ENCODE peak calls at places on chromosomes 7 and 10, in nine cellular contexts. One of them, this sample, is unnamed.

GRCh38 chr10:114304566-114305421 is 65.7 kb downstream of the VWA2 start:
- DNase-seq in PC-3: peak
- DNase-seq in NCI-H1436: peak
- DNase-seq in GDM1: peak
- DNase-seq in central memory CD4-positive, alpha-beta T cell: peak
- DNase-seq in activated T-helper 1 cell treated with Interleukin-2 at 50 U/mL for 16 hours: peak
- DNase-seq in HFFc6: no peak
- DNase-seq in NCI-H1105 treated with DMSO at 0.1 percent for 48 hours: peak
- DNase-seq in astrocyte of the cerebellum: no peak
- DNase-seq in this sample: peak

GRCh38 chr10:16597656-16598055 is 76.0 kb upstream of the C1QL3 start:
- DNase-seq in PC-3: no peak
- DNase-seq in NCI-H1436: no peak
- DNase-seq in GDM1: no peak
- DNase-seq in central memory CD4-positive, alpha-beta T cell: no peak
- DNase-seq in activated T-helper 1 cell treated with Interleukin-2 at 50 U/mL for 16 hours: no peak
- DNase-seq in HFFc6: peak
- DNase-seq in NCI-H1105 treated with DMSO at 0.1 percent for 48 hours: no peak
- DNase-seq in astrocyte of the cerebellum: no peak
- DNase-seq in this sample: no peak

GRCh38 chr10:124596914-124597676 is 135.5 kb downstream of the LHPP start:
- DNase-seq in PC-3: no peak
- DNase-seq in NCI-H1436: no peak
- DNase-seq in GDM1: no peak
- DNase-seq in central memory CD4-positive, alpha-beta T cell: no peak
- DNase-seq in activated T-helper 1 cell treated with Interleukin-2 at 50 U/mL for 16 hours: no peak
- DNase-seq in HFFc6: no peak
- DNase-seq in NCI-H1105 treated with DMSO at 0.1 percent for 48 hours: no peak
- DNase-seq in astrocyte of the cerebellum: no peak
- DNase-seq in this sample: no peak

GRCh38 chr10:87619705-87620104 is 40.0 kb upstream of the PAPSS2 start:
- DNase-seq in PC-3: peak
- DNase-seq in NCI-H1436: no peak
- DNase-seq in GDM1: no peak
- DNase-seq in central memory CD4-positive, alpha-beta T cell: no peak
- DNase-seq in activated T-helper 1 cell treated with Interleukin-2 at 50 U/mL for 16 hours: no peak
- DNase-seq in HFFc6: peak
- DNase-seq in NCI-H1105 treated with DMSO at 0.1 percent for 48 hours: no peak
- DNase-seq in astrocyte of the cerebellum: no peak
- DNase-seq in this sample: no peak

GRCh38 chr7:47520408-47520807 is 61.5 kb downstream of the TNS3 start:
- DNase-seq in PC-3: no peak
- DNase-seq in NCI-H1436: no peak
- DNase-seq in GDM1: no peak
- DNase-seq in central memory CD4-positive, alpha-beta T cell: no peak
- DNase-seq in activated T-helper 1 cell treated with Interleukin-2 at 50 U/mL for 16 hours: no peak
- DNase-seq in HFFc6: peak
- DNase-seq in NCI-H1105 treated with DMSO at 0.1 percent for 48 hours: no peak
- DNase-seq in astrocyte of the cerebellum: peak
- DNase-seq in this sample: no peak

GRCh38 chr7:93115796-93116195 is 2.0 kb downstream of the SAMD9 start:
- DNase-seq in PC-3: peak
- DNase-seq in NCI-H1436: no peak
- DNase-seq in GDM1: no peak
- DNase-seq in central memory CD4-positive, alpha-beta T cell: no peak
- DNase-seq in activated T-helper 1 cell treated with Interleukin-2 at 50 U/mL for 16 hours: no peak
- DNase-seq in HFFc6: peak
- DNase-seq in NCI-H1105 treated with DMSO at 0.1 percent for 48 hours: no peak
- DNase-seq in astrocyte of the cerebellum: no peak
- DNase-seq in this sample: no peak

GRCh38 chr7:45223728-45224630 is 66.4 kb downstream of the RAMP3 start:
- DNase-seq in PC-3: no peak
- DNase-seq in NCI-H1436: no peak
- DNase-seq in GDM1: no peak
- DNase-seq in central memory CD4-positive, alpha-beta T cell: no peak
- DNase-seq in activated T-helper 1 cell treated with Interleukin-2 at 50 U/mL for 16 hours: no peak
- DNase-seq in HFFc6: no peak
- DNase-seq in NCI-H1105 treated with DMSO at 0.1 percent for 48 hours: no peak
- DNase-seq in astrocyte of the cerebellum: no peak
- DNase-seq in this sample: no peak

GRCh38 chr7:143285806-143286521 is 1.2 kb downstream of the TMEM139 start:
- DNase-seq in PC-3: no peak
- DNase-seq in NCI-H1436: no peak
- DNase-seq in GDM1: no peak
- DNase-seq in central memory CD4-positive, alpha-beta T cell: no peak
- DNase-seq in activated T-helper 1 cell treated with Interleukin-2 at 50 U/mL for 16 hours: no peak
- DNase-seq in HFFc6: no peak
- DNase-seq in NCI-H1105 treated with DMSO at 0.1 percent for 48 hours: no peak
- DNase-seq in astrocyte of the cerebellum: no peak
- DNase-seq in this sample: no peak

GRCh38 chr10:44830022-44830421 is 81.1 kb upstream of the TMEM72 start:
- DNase-seq in PC-3: peak
- DNase-seq in NCI-H1436: no peak
- DNase-seq in GDM1: no peak
- DNase-seq in central memory CD4-positive, alpha-beta T cell: no peak
- DNase-seq in activated T-helper 1 cell treated with Interleukin-2 at 50 U/mL for 16 hours: no peak
- DNase-seq in HFFc6: peak
- DNase-seq in NCI-H1105 treated with DMSO at 0.1 percent for 48 hours: no peak
- DNase-seq in astrocyte of the cerebellum: peak
- DNase-seq in this sample: no peak

GRCh38 chr10:122462533-122463465 is 1.4 kb downstream of the HTRA1 start:
- DNase-seq in PC-3: peak
- DNase-seq in NCI-H1436: no peak
- DNase-seq in GDM1: no peak
- DNase-seq in central memory CD4-positive, alpha-beta T cell: no peak
- DNase-seq in activated T-helper 1 cell treated with Interleukin-2 at 50 U/mL for 16 hours: no peak
- DNase-seq in HFFc6: peak
- DNase-seq in NCI-H1105 treated with DMSO at 0.1 percent for 48 hours: no peak
- DNase-seq in astrocyte of the cerebellum: no peak
- DNase-seq in this sample: no peak

GRCh38 chr7:3683886-3684539 is 383.0 kb downstream of the SDK1 start:
- DNase-seq in PC-3: no peak
- DNase-seq in NCI-H1436: no peak
- DNase-seq in GDM1: no peak
- DNase-seq in central memory CD4-positive, alpha-beta T cell: no peak
- DNase-seq in activated T-helper 1 cell treated with Interleukin-2 at 50 U/mL for 16 hours: no peak
- DNase-seq in HFFc6: no peak
- DNase-seq in NCI-H1105 treated with DMSO at 0.1 percent for 48 hours: no peak
- DNase-seq in astrocyte of the cerebellum: no peak
- DNase-seq in this sample: no peak

GRCh38 chr10:1515121-1515779 is 222.1 kb downstream of the ADARB2 start:
- DNase-seq in PC-3: no peak
- DNase-seq in NCI-H1436: no peak
- DNase-seq in GDM1: no peak
- DNase-seq in central memory CD4-positive, alpha-beta T cell: no peak
- DNase-seq in activated T-helper 1 cell treated with Interleukin-2 at 50 U/mL for 16 hours: no peak
- DNase-seq in HFFc6: no peak
- DNase-seq in NCI-H1105 treated with DMSO at 0.1 percent for 48 hours: no peak
- DNase-seq in astrocyte of the cerebellum: no peak
- DNase-seq in this sample: no peak

GRCh38 chr7:28596245-28596935 is 184.1 kb downstream of the CREB5 start:
- DNase-seq in PC-3: no peak
- DNase-seq in NCI-H1436: no peak
- DNase-seq in GDM1: no peak
- DNase-seq in central memory CD4-positive, alpha-beta T cell: no peak
- DNase-seq in activated T-helper 1 cell treated with Interleukin-2 at 50 U/mL for 16 hours: no peak
- DNase-seq in HFFc6: no peak
- DNase-seq in NCI-H1105 treated with DMSO at 0.1 percent for 48 hours: no peak
- DNase-seq in astrocyte of the cerebellum: no peak
- DNase-seq in this sample: no peak

GRCh38 chr10:71580415-71580814 is 139.2 kb downstream of the C10orf105 start:
- DNase-seq in PC-3: no peak
- DNase-seq in NCI-H1436: no peak
- DNase-seq in GDM1: no peak
- DNase-seq in central memory CD4-positive, alpha-beta T cell: no peak
- DNase-seq in activated T-helper 1 cell treated with Interleukin-2 at 50 U/mL for 16 hours: no peak
- DNase-seq in HFFc6: no peak
- DNase-seq in NCI-H1105 treated with DMSO at 0.1 percent for 48 hours: no peak
- DNase-seq in astrocyte of the cerebellum: no peak
- DNase-seq in this sample: no peak

GRCh38 chr7:24964177-24964576 is 15.8 kb downstream of the OSBPL3 start:
- DNase-seq in PC-3: no peak
- DNase-seq in NCI-H1436: no peak
- DNase-seq in GDM1: no peak
- DNase-seq in central memory CD4-positive, alpha-beta T cell: no peak
- DNase-seq in activated T-helper 1 cell treated with Interleukin-2 at 50 U/mL for 16 hours: no peak
- DNase-seq in HFFc6: no peak
- DNase-seq in NCI-H1105 treated with DMSO at 0.1 percent for 48 hours: no peak
- DNase-seq in astrocyte of the cerebellum: no peak
- DNase-seq in this sample: no peak

GRCh38 chr10:101961591-101962498 is 94.1 kb downstream of the ARMH3 start:
- DNase-seq in PC-3: peak
- DNase-seq in NCI-H1436: no peak
- DNase-seq in GDM1: no peak
- DNase-seq in central memory CD4-positive, alpha-beta T cell: no peak
- DNase-seq in activated T-helper 1 cell treated with Interleukin-2 at 50 U/mL for 16 hours: no peak
- DNase-seq in HFFc6: peak
- DNase-seq in NCI-H1105 treated with DMSO at 0.1 percent for 48 hours: no peak
- DNase-seq in astrocyte of the cerebellum: no peak
- DNase-seq in this sample: no peak

GRCh38 chr7:28558236-28558635 is 145.9 kb downstream of the CREB5 start:
- DNase-seq in PC-3: peak
- DNase-seq in NCI-H1436: no peak
- DNase-seq in GDM1: no peak
- DNase-seq in central memory CD4-positive, alpha-beta T cell: no peak
- DNase-seq in activated T-helper 1 cell treated with Interleukin-2 at 50 U/mL for 16 hours: no peak
- DNase-seq in HFFc6: no peak
- DNase-seq in NCI-H1105 treated with DMSO at 0.1 percent for 48 hours: no peak
- DNase-seq in astrocyte of the cerebellum: no peak
- DNase-seq in this sample: no peak

GRCh38 chr7:35723011-35723410 is 28.1 kb upstream of the HERPUD2 start:
- DNase-seq in PC-3: peak
- DNase-seq in NCI-H1436: no peak
- DNase-seq in GDM1: no peak
- DNase-seq in central memory CD4-positive, alpha-beta T cell: peak
- DNase-seq in activated T-helper 1 cell treated with Interleukin-2 at 50 U/mL for 16 hours: no peak
- DNase-seq in HFFc6: peak
- DNase-seq in NCI-H1105 treated with DMSO at 0.1 percent for 48 hours: no peak
- DNase-seq in astrocyte of the cerebellum: no peak
- DNase-seq in this sample: no peak

GRCh38 chr7:34282271-34282670 is 375.7 kb upstream of the NPSR1 start:
- DNase-seq in PC-3: no peak
- DNase-seq in NCI-H1436: no peak
- DNase-seq in GDM1: no peak
- DNase-seq in central memory CD4-positive, alpha-beta T cell: no peak
- DNase-seq in activated T-helper 1 cell treated with Interleukin-2 at 50 U/mL for 16 hours: no peak
- DNase-seq in HFFc6: no peak
- DNase-seq in NCI-H1105 treated with DMSO at 0.1 percent for 48 hours: no peak
- DNase-seq in astrocyte of the cerebellum: no peak
- DNase-seq in this sample: no peak

GRCh38 chr10:57979466-57979865 is 288.2 kb downstream of the IPMK start:
- DNase-seq in PC-3: no peak
- DNase-seq in NCI-H1436: no peak
- DNase-seq in GDM1: no peak
- DNase-seq in central memory CD4-positive, alpha-beta T cell: no peak
- DNase-seq in activated T-helper 1 cell treated with Interleukin-2 at 50 U/mL for 16 hours: no peak
- DNase-seq in HFFc6: peak
- DNase-seq in NCI-H1105 treated with DMSO at 0.1 percent for 48 hours: no peak
- DNase-seq in astrocyte of the cerebellum: no peak
- DNase-seq in this sample: no peak

GRCh38 chr10:94314913-94315545 is 47.7 kb downstream of the NOC3L start:
- DNase-seq in PC-3: no peak
- DNase-seq in NCI-H1436: no peak
- DNase-seq in GDM1: no peak
- DNase-seq in central memory CD4-positive, alpha-beta T cell: no peak
- DNase-seq in activated T-helper 1 cell treated with Interleukin-2 at 50 U/mL for 16 hours: no peak
- DNase-seq in HFFc6: no peak
- DNase-seq in NCI-H1105 treated with DMSO at 0.1 percent for 48 hours: no peak
- DNase-seq in astrocyte of the cerebellum: no peak
- DNase-seq in this sample: no peak

GRCh38 chr7:42745357-42746022 is 166.4 kb downstream of the C7orf25 start:
- DNase-seq in PC-3: peak
- DNase-seq in NCI-H1436: no peak
- DNase-seq in GDM1: no peak
- DNase-seq in central memory CD4-positive, alpha-beta T cell: no peak
- DNase-seq in activated T-helper 1 cell treated with Interleukin-2 at 50 U/mL for 16 hours: no peak
- DNase-seq in HFFc6: no peak
- DNase-seq in NCI-H1105 treated with DMSO at 0.1 percent for 48 hours: no peak
- DNase-seq in astrocyte of the cerebellum: no peak
- DNase-seq in this sample: peak

GRCh38 chr10:28276384-28276783 is 26.5 kb downstream of the MPP7 start:
- DNase-seq in PC-3: no peak
- DNase-seq in NCI-H1436: no peak
- DNase-seq in GDM1: no peak
- DNase-seq in central memory CD4-positive, alpha-beta T cell: no peak
- DNase-seq in activated T-helper 1 cell treated with Interleukin-2 at 50 U/mL for 16 hours: no peak
- DNase-seq in HFFc6: no peak
- DNase-seq in NCI-H1105 treated with DMSO at 0.1 percent for 48 hours: no peak
- DNase-seq in astrocyte of the cerebellum: no peak
- DNase-seq in this sample: no peak

GRCh38 chr10:74177140-74177677 is 26.2 kb downstream of the ADK start:
- DNase-seq in PC-3: peak
- DNase-seq in NCI-H1436: no peak
- DNase-seq in GDM1: no peak
- DNase-seq in central memory CD4-positive, alpha-beta T cell: no peak
- DNase-seq in activated T-helper 1 cell treated with Interleukin-2 at 50 U/mL for 16 hours: peak
- DNase-seq in HFFc6: peak
- DNase-seq in NCI-H1105 treated with DMSO at 0.1 percent for 48 hours: no peak
- DNase-seq in astrocyte of the cerebellum: no peak
- DNase-seq in this sample: peak

GRCh38 chr10:101441539-101442455 is 87.8 kb downstream of the BTRC start:
- DNase-seq in PC-3: peak
- DNase-seq in NCI-H1436: peak
- DNase-seq in GDM1: peak
- DNase-seq in central memory CD4-positive, alpha-beta T cell: peak
- DNase-seq in activated T-helper 1 cell treated with Interleukin-2 at 50 U/mL for 16 hours: no peak
- DNase-seq in HFFc6: peak
- DNase-seq in NCI-H1105 treated with DMSO at 0.1 percent for 48 hours: peak
- DNase-seq in astrocyte of the cerebellum: peak
- DNase-seq in this sample: peak

GRCh38 chr10:16811292-16811691 is 5.9 kb downstream of the RSU1 start:
- DNase-seq in PC-3: no peak
- DNase-seq in NCI-H1436: no peak
- DNase-seq in GDM1: no peak
- DNase-seq in central memory CD4-positive, alpha-beta T cell: no peak
- DNase-seq in activated T-helper 1 cell treated with Interleukin-2 at 50 U/mL for 16 hours: no peak
- DNase-seq in HFFc6: no peak
- DNase-seq in NCI-H1105 treated with DMSO at 0.1 percent for 48 hours: no peak
- DNase-seq in astrocyte of the cerebellum: no peak
- DNase-seq in this sample: no peak

GRCh38 chr10:114307731-114308130 is 68.7 kb downstream of the VWA2 start:
- DNase-seq in PC-3: no peak
- DNase-seq in NCI-H1436: no peak
- DNase-seq in GDM1: no peak
- DNase-seq in central memory CD4-positive, alpha-beta T cell: no peak
- DNase-seq in activated T-helper 1 cell treated with Interleukin-2 at 50 U/mL for 16 hours: no peak
- DNase-seq in HFFc6: no peak
- DNase-seq in NCI-H1105 treated with DMSO at 0.1 percent for 48 hours: no peak
- DNase-seq in astrocyte of the cerebellum: no peak
- DNase-seq in this sample: no peak

GRCh38 chr7:128962837-128963236 is 25.1 kb downstream of the IRF5 start:
- DNase-seq in PC-3: no peak
- DNase-seq in NCI-H1436: no peak
- DNase-seq in GDM1: no peak
- DNase-seq in central memory CD4-positive, alpha-beta T cell: no peak
- DNase-seq in activated T-helper 1 cell treated with Interleukin-2 at 50 U/mL for 16 hours: no peak
- DNase-seq in HFFc6: no peak
- DNase-seq in NCI-H1105 treated with DMSO at 0.1 percent for 48 hours: no peak
- DNase-seq in astrocyte of the cerebellum: no peak
- DNase-seq in this sample: no peak

GRCh38 chr10:124092270-124093075 is 925 bp downstream of the CHST15 start:
- DNase-seq in PC-3: peak
- DNase-seq in NCI-H1436: peak
- DNase-seq in GDM1: no peak
- DNase-seq in central memory CD4-positive, alpha-beta T cell: no peak
- DNase-seq in activated T-helper 1 cell treated with Interleukin-2 at 50 U/mL for 16 hours: no peak
- DNase-seq in HFFc6: peak
- DNase-seq in NCI-H1105 treated with DMSO at 0.1 percent for 48 hours: no peak
- DNase-seq in astrocyte of the cerebellum: no peak
- DNase-seq in this sample: no peak

GRCh38 chr7:411677-412312 is 107.9 kb downstream of the PDGFA start:
- DNase-seq in PC-3: no peak
- DNase-seq in NCI-H1436: no peak
- DNase-seq in GDM1: no peak
- DNase-seq in central memory CD4-positive, alpha-beta T cell: no peak
- DNase-seq in activated T-helper 1 cell treated with Interleukin-2 at 50 U/mL for 16 hours: no peak
- DNase-seq in HFFc6: no peak
- DNase-seq in NCI-H1105 treated with DMSO at 0.1 percent for 48 hours: no peak
- DNase-seq in astrocyte of the cerebellum: no peak
- DNase-seq in this sample: no peak

GRCh38 chr10:77873558-77874380 is 52.8 kb downstream of the DLG5 start:
- DNase-seq in PC-3: peak
- DNase-seq in NCI-H1436: peak
- DNase-seq in GDM1: peak
- DNase-seq in central memory CD4-positive, alpha-beta T cell: no peak
- DNase-seq in activated T-helper 1 cell treated with Interleukin-2 at 50 U/mL for 16 hours: no peak
- DNase-seq in HFFc6: peak
- DNase-seq in NCI-H1105 treated with DMSO at 0.1 percent for 48 hours: no peak
- DNase-seq in astrocyte of the cerebellum: peak
- DNase-seq in this sample: no peak

This sample was measured in CD4-positive, CD25-positive, alpha-beta regulatory T cell.